ENCODE peak calls at places on chromosome 9, in seven cellular contexts. One of them, this sample, is unnamed.

GRCh38 chr9:75071530-75072122 is 16.3 kb downstream of the NMRK1 start:
- DNase-seq in substantia nigra: no peak
- DNase-seq in MV-4-11: no peak
- DNase-seq in sciatic nerve: no peak
- DNase-seq in brain microvascular endothelial cell: no peak
- DNase-seq in cardiac muscle cell: no peak
- DNase-seq in AG08395: no peak
- DNase-seq in this sample: peak

GRCh38 chr9:124752967-124753366 is 18.1 kb downstream of the NR6A1 start:
- DNase-seq in cardiac muscle cell: no peak
- DNase-seq in brain microvascular endothelial cell: no peak
- DNase-seq in AG08395: peak
- DNase-seq in sciatic nerve: no peak
- DNase-seq in substantia nigra: no peak
- DNase-seq in MV-4-11: no peak
- DNase-seq in this sample: no peak

GRCh38 chr9:129626079-129626943 is at the start of gene NTMT1:
- DNase-seq in MV-4-11: peak
- DNase-seq in cardiac muscle cell: peak
- DNase-seq in brain microvascular endothelial cell: peak
- DNase-seq in AG08395: peak
- DNase-seq in substantia nigra: peak
- DNase-seq in sciatic nerve: peak
- DNase-seq in this sample: peak

GRCh38 chr9:70412678-70413426 is 1.6 kb downstream of the KLF9 start:
- DNase-seq in brain microvascular endothelial cell: peak
- DNase-seq in cardiac muscle cell: peak
- DNase-seq in MV-4-11: no peak
- DNase-seq in sciatic nerve: peak
- DNase-seq in substantia nigra: peak
- DNase-seq in AG08395: peak
- DNase-seq in this sample: peak

GRCh38 chr9:36258989-36259315 is 704 bp upstream of the GNE start:
- DNase-seq in brain microvascular endothelial cell: no peak
- DNase-seq in MV-4-11: no peak
- DNase-seq in cardiac muscle cell: peak
- DNase-seq in substantia nigra: no peak
- DNase-seq in sciatic nerve: no peak
- DNase-seq in AG08395: peak
- DNase-seq in this sample: no peak

GRCh38 chr9:19087601-19088000 is 15.1 kb downstream of the HAUS6 start:
- DNase-seq in MV-4-11: no peak
- DNase-seq in cardiac muscle cell: peak
- DNase-seq in substantia nigra: no peak
- DNase-seq in AG08395: no peak
- DNase-seq in brain microvascular endothelial cell: peak
- DNase-seq in sciatic nerve: no peak
- DNase-seq in this sample: no peak

GRCh38 chr9:136614372-136614922 is 48.3 kb upstream of the EGFL7 start:
- DNase-seq in sciatic nerve: no peak
- DNase-seq in cardiac muscle cell: peak
- DNase-seq in AG08395: peak
- DNase-seq in MV-4-11: peak
- DNase-seq in substantia nigra: no peak
- DNase-seq in brain microvascular endothelial cell: peak
- DNase-seq in this sample: no peak

GRCh38 chr9:120925535-120926396 is 830 bp downstream of the TRAF1 start:
- DNase-seq in sciatic nerve: no peak
- DNase-seq in brain microvascular endothelial cell: peak
- DNase-seq in substantia nigra: no peak
- DNase-seq in cardiac muscle cell: peak
- DNase-seq in MV-4-11: peak
- DNase-seq in AG08395: peak
- DNase-seq in this sample: no peak

GRCh38 chr9:135341612-135342169 is 137.9 kb upstream of the PPP1R26 start:
- DNase-seq in sciatic nerve: no peak
- DNase-seq in brain microvascular endothelial cell: no peak
- DNase-seq in AG08395: no peak
- DNase-seq in cardiac muscle cell: no peak
- DNase-seq in MV-4-11: no peak
- DNase-seq in substantia nigra: no peak
- DNase-seq in this sample: peak

GRCh38 chr9:13083973-13084528 is 195.4 kb downstream of the MPDZ start:
- DNase-seq in sciatic nerve: no peak
- DNase-seq in substantia nigra: no peak
- DNase-seq in cardiac muscle cell: peak
- DNase-seq in brain microvascular endothelial cell: peak
- DNase-seq in AG08395: peak
- DNase-seq in MV-4-11: no peak
- DNase-seq in this sample: no peak

GRCh38 chr9:110668528-110669167 is at the start of gene MUSK:
- DNase-seq in MV-4-11: no peak
- DNase-seq in substantia nigra: no peak
- DNase-seq in AG08395: no peak
- DNase-seq in brain microvascular endothelial cell: no peak
- DNase-seq in cardiac muscle cell: no peak
- DNase-seq in sciatic nerve: no peak
- DNase-seq in this sample: no peak

GRCh38 chr9:88691811-88692210 is 156.8 kb downstream of the NXNL2 start:
- DNase-seq in sciatic nerve: no peak
- DNase-seq in substantia nigra: no peak
- DNase-seq in AG08395: no peak
- DNase-seq in cardiac muscle cell: peak
- DNase-seq in brain microvascular endothelial cell: peak
- DNase-seq in MV-4-11: no peak
- DNase-seq in this sample: no peak

GRCh38 chr9:96448546-96449170 is 1.3 kb upstream of the HABP4 start:
- DNase-seq in cardiac muscle cell: no peak
- DNase-seq in MV-4-11: no peak
- DNase-seq in brain microvascular endothelial cell: no peak
- DNase-seq in substantia nigra: no peak
- DNase-seq in AG08395: no peak
- DNase-seq in sciatic nerve: no peak
- DNase-seq in this sample: no peak

GRCh38 chr9:20197976-20198685 is 409.3 kb upstream of the SLC24A2 start:
- DNase-seq in brain microvascular endothelial cell: no peak
- DNase-seq in sciatic nerve: no peak
- DNase-seq in cardiac muscle cell: no peak
- DNase-seq in MV-4-11: no peak
- DNase-seq in substantia nigra: no peak
- DNase-seq in AG08395: no peak
- DNase-seq in this sample: no peak

GRCh38 chr9:304519-305185 is 90.0 kb downstream of the DOCK8 start:
- DNase-seq in MV-4-11: no peak
- DNase-seq in brain microvascular endothelial cell: peak
- DNase-seq in sciatic nerve: no peak
- DNase-seq in cardiac muscle cell: no peak
- DNase-seq in AG08395: no peak
- DNase-seq in substantia nigra: no peak
- DNase-seq in this sample: no peak

GRCh38 chr9:133397895-133398294 is 19.9 kb downstream of the REXO4 start:
- DNase-seq in sciatic nerve: no peak
- DNase-seq in cardiac muscle cell: no peak
- DNase-seq in MV-4-11: no peak
- DNase-seq in AG08395: no peak
- DNase-seq in brain microvascular endothelial cell: no peak
- DNase-seq in substantia nigra: no peak
- DNase-seq in this sample: no peak

GRCh38 chr9:130433168-130433946 is 11.4 kb upstream of the ASS1 start:
- DNase-seq in MV-4-11: peak
- DNase-seq in sciatic nerve: no peak
- DNase-seq in cardiac muscle cell: peak
- DNase-seq in brain microvascular endothelial cell: peak
- DNase-seq in AG08395: peak
- DNase-seq in substantia nigra: no peak
- DNase-seq in this sample: no peak